ENCODE peak calls at places on chromosome 21, in six cellular contexts. N is fibroblast of lung, A is fibroblast of mammary gland, P is heart left ventricle, I is A549, W is bronchial epithelial cell. S is an unnamed sample.

GRCh38 chr21:39116761-39117425 is 66.4 kb downstream of the PSMG1 start:
- DNase-seq in W (no peak), P (peak), N (no peak), I (no peak), A (no peak), S (no peak)

GRCh38 chr21:38794978-38795377 is 10.8 kb upstream of the ETS2 start:
- DNase-seq in A (no peak), I (no peak), P (no peak), N (no peak), W (no peak), S (no peak)

GRCh38 chr21:27058673-27059365 is 91.9 kb upstream of the ADAMTS5 start:
- DNase-seq in P (no peak), I (no peak), A (peak), W (no peak), N (no peak), S (no peak)

GRCh38 chr21:33360281-33360680 is 35.5 kb downstream of the IFNAR1 start:
- DNase-seq in A (peak), W (peak), P (no peak), I (no peak), N (peak), S (no peak)

GRCh38 chr21:42843021-42843420 is 36.3 kb downstream of the WDR4 start:
- DNase-seq in A (no peak), N (no peak), I (no peak), P (no peak), W (no peak), S (no peak)

GRCh38 chr21:34997295-34997694 is 51.8 kb downstream of the RUNX1 start:
- DNase-seq in I (no peak), W (no peak), A (peak), N (no peak), P (no peak), S (no peak)

GRCh38 chr21:16587671-16588379 is 858.0 kb downstream of the USP25 start:
- DNase-seq in W (peak), N (peak), I (no peak), A (peak), P (no peak), S (peak)

GRCh38 chr21:26659181-26659580 is 86.1 kb upstream of the CYYR1 start:
- DNase-seq in I (no peak), P (no peak), N (no peak), W (peak), A (peak), S (no peak)

GRCh38 chr21:43767980-43768867 is 7.9 kb downstream of the CSTB start:
- DNase-seq in A (peak), N (peak), I (peak), W (peak), P (no peak), S (peak)

GRCh38 chr21:26966978-26967913 is at the start of gene ADAMTS5:
- DNase-seq in I (no peak), N (peak), W (peak), P (peak), A (peak), S (peak)

GRCh38 chr21:37463083-37463780 is 96.7 kb downstream of the DYRK1A start:
- DNase-seq in I (peak), W (peak), P (no peak), A (peak), N (peak), S (no peak)

GRCh38 chr21:34186119-34186719 is 112.8 kb downstream of the MRPS6 start:
- DNase-seq in A (no peak), N (peak), P (no peak), I (no peak), W (no peak), S (no peak)

GRCh38 chr21:42151148-42152074 is 67.5 kb upstream of the ABCG1 start:
- DNase-seq in N (no peak), P (no peak), I (no peak), A (no peak), W (no peak), S (no peak)

GRCh38 chr21:17802568-17802967 is 16.6 kb downstream of the C21orf91 start:
- DNase-seq in N (peak), W (peak), I (no peak), P (no peak), A (peak), S (peak)

GRCh38 chr21:19850157-19850556 is 1148.1 kb upstream of the NCAM2 start:
- DNase-seq in W (no peak), N (no peak), A (no peak), I (no peak), P (no peak), S (no peak)

GRCh38 chr21:38596264-38597042 is 98.2 kb upstream of the ERG start:
- DNase-seq in N (peak), I (no peak), A (no peak), P (no peak), W (peak), S (no peak)

GRCh38 chr21:29771491-29772066 is 168.2 kb downstream of the GRIK1 start:
- DNase-seq in I (no peak), W (peak), A (no peak), N (no peak), P (no peak), S (no peak)

GRCh38 chr21:35178812-35179211 is 129.7 kb upstream of the RUNX1 start:
- DNase-seq in P (no peak), W (peak), N (peak), I (no peak), A (peak), S (no peak)

GRCh38 chr21:29558331-29558730 is 259.6 kb downstream of the BACH1 start:
- DNase-seq in I (no peak), P (no peak), N (no peak), W (no peak), A (no peak), S (no peak)

GRCh38 chr21:35566874-35567273 is 493.5 kb downstream of the SETD4 start:
- DNase-seq in I (no peak), W (no peak), P (no peak), N (no peak), A (no peak), S (no peak)

GRCh38 chr21:39314155-39315027 is 959 bp upstream of the BRWD1 start:
- DNase-seq in W (peak), N (peak), P (peak), A (peak), I (peak), S (peak)

GRCh38 chr21:42276526-42277154 is 38.6 kb downstream of the TFF3 start:
- DNase-seq in N (no peak), A (no peak), I (no peak), W (no peak), P (no peak), S (no peak)

GRCh38 chr21:35053356-35054096 is 4.4 kb upstream of the RUNX1 start:
- DNase-seq in I (no peak), A (no peak), W (no peak), N (peak), P (no peak), S (no peak)

GRCh38 chr21:35697321-35697808 is 363.0 kb downstream of the SETD4 start:
- DNase-seq in N (peak), I (no peak), W (peak), P (peak), A (peak), S (no peak)

GRCh38 chr21:17688912-17689874 is 76.5 kb upstream of the BTG3 start:
- DNase-seq in P (peak), N (peak), I (no peak), A (no peak), W (peak), S (no peak)

GRCh38 chr21:42563261-42564045 is 49.8 kb downstream of the SLC37A1 start:
- DNase-seq in A (peak), I (no peak), N (no peak), W (peak), P (no peak), S (no peak)

GRCh38 chr21:38788275-38788911 is 17.3 kb upstream of the ETS2 start:
- DNase-seq in N (no peak), I (no peak), A (no peak), W (no peak), P (no peak), S (no peak)

GRCh38 chr21:36471254-36471723 is 8.6 kb downstream of the CLDN14 start:
- DNase-seq in I (peak), A (peak), P (no peak), N (peak), W (peak), S (peak)

GRCh38 chr21:25557170-25557569 is 50.1 kb downstream of the MRPL39 start:
- DNase-seq in P (no peak), I (no peak), W (no peak), N (peak), A (peak), S (no peak)

GRCh38 chr21:35764586-35764985 is 295.7 kb downstream of the SETD4 start:
- DNase-seq in P (no peak), N (no peak), A (no peak), W (peak), I (no peak), S (no peak)

GRCh38 chr21:22889445-22889844 is 1891.2 kb downstream of the NCAM2 start:
- DNase-seq in A (no peak), I (no peak), W (peak), N (no peak), P (no peak), S (no peak)

GRCh38 chr21:46634966-46635323 is 529 bp upstream of the PRMT2 start:
- DNase-seq in P (peak), A (peak), N (peak), W (peak), I (peak), S (no peak)

GRCh38 chr21:33937931-33938339 is 22.3 kb upstream of the ATP5PO start:
- DNase-seq in W (no peak), P (no peak), A (no peak), N (no peak), I (no peak), S (no peak)

GRCh38 chr21:16536661-16537359 is 807.0 kb downstream of the USP25 start:
- DNase-seq in W (peak), P (no peak), A (peak), N (peak), I (no peak), S (no peak)

GRCh38 chr21:35102488-35103407 is 53.6 kb upstream of the RUNX1 start:
- DNase-seq in P (peak), I (no peak), W (peak), N (no peak), A (no peak), S (no peak)

GRCh38 chr21:17512245-17513213 is at the start of gene CXADR:
- DNase-seq in I (peak), A (no peak), W (peak), P (peak), N (peak), S (no peak)

GRCh38 chr21:45098867-45099266 is 24.5 kb downstream of the ADARB1 start:
- DNase-seq in N (no peak), P (no peak), W (no peak), A (peak), I (no peak), S (no peak)
- TF ChIP-seq CTCF in N (peak), P (peak), W (peak), A (peak), I (peak), S (peak)

GRCh38 chr21:21025742-21026141 is 27.5 kb downstream of the NCAM2 start:
- DNase-seq in I (no peak), W (no peak), A (no peak), P (no peak), N (no peak), S (no peak)

GRCh38 chr21:21030311-21030710 is 32.1 kb downstream of the NCAM2 start:
- DNase-seq in A (no peak), N (no peak), W (no peak), P (no peak), I (no peak), S (no peak)

GRCh38 chr21:21029159-21029558 is 30.9 kb downstream of the NCAM2 start:
- DNase-seq in N (peak), P (no peak), A (no peak), I (no peak), W (no peak), S (no peak)

GRCh38 chr21:21034046-21034445 is 35.8 kb downstream of the NCAM2 start:
- DNase-seq in W (no peak), A (no peak), P (no peak), N (no peak), I (no peak), S (no peak)

GRCh38 chr21:21028275-21028814 is 30.1 kb downstream of the NCAM2 start:
- DNase-seq in N (no peak), W (no peak), I (no peak), P (no peak), A (no peak), S (no peak)
- H3K4me3 ChIP-seq in N (no peak), W (no peak), I (no peak), P (no peak), A (no peak), S (no peak)

DNA sequence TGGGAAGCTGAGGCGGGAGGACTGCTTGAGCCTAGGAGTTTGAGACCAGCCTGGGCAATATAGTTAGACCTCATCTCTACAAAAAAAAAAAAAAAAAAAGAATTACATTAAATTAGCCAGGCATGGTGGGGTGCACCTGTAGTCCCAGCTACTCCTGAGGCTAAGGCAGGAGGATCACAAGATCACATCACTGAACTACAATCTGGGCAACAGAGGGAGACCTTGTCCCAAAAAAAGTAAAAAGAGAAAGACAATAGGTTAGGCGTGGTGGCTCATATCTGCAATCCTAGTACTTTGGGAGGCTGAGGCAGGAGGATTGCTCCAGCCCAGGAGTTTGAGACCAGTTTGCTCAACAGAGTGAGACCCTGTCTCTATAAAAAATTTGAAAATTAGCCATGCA is 130.3 kb downstream of the TIAM1 start:
- DNase-seq in W (peak), A (no peak), P (no peak), I (no peak), N (no peak), S (no peak)
- TF ChIP-seq CTCF in W (peak), A (no peak), P (no peak), I (no peak), N (no peak), S (no peak)

GRCh38 chr21:14742119-14742518 is 196.0 kb upstream of the SAMSN1 start:
- DNase-seq in P (no peak), W (no peak), I (no peak), N (no peak), A (peak), S (no peak)

GRCh38 chr21:14741237-14741636 is 195.1 kb upstream of the SAMSN1 start:
- DNase-seq in P (no peak), I (no peak), A (no peak), W (peak), N (no peak), S (peak)

GRCh38 chr21:14740692-14741091 is 194.6 kb upstream of the SAMSN1 start:
- DNase-seq in I (no peak), P (no peak), W (peak), N (no peak), A (peak), S (no peak)

GRCh38 chr21:14739590-14739989 is 193.5 kb upstream of the SAMSN1 start:
- DNase-seq in I (no peak), N (no peak), W (no peak), P (no peak), A (no peak), S (no peak)

DNA sequence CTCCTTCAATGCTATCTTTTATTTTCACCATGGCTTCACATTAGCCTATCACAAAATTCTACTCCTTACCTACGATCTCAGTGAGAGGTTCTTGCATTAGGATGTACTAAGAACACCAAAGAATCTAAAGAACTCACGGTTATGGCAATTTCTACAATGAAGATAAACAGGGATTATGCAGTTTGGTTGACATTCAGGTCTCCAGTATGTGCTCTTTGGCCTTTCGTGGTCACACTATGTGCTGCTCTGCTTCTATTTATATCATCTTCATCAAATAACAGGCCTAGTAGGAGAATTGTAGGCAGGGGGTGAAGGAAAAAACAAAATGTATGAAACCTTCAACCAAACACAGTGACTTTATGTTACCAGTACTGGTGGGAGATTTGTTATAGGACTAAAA is 194.0 kb upstream of the SAMSN1 start:
- DNase-seq in I (no peak), P (no peak), W (no peak), A (no peak), N (no peak), S (no peak)
- H3K4me3 ChIP-seq in I (no peak), P (no peak), W (no peak), A (no peak), N (no peak), S (no peak)

GRCh38 chr21:45509566-45510465 is 32.4 kb downstream of the SLC19A1 start:
- DNase-seq in A (no peak), N (no peak), P (no peak), W (no peak), I (no peak), S (no peak)
- TF ChIP-seq CTCF in A (no peak), N (no peak), P (no peak), W (no peak), I (no peak), S (no peak)

DNA sequence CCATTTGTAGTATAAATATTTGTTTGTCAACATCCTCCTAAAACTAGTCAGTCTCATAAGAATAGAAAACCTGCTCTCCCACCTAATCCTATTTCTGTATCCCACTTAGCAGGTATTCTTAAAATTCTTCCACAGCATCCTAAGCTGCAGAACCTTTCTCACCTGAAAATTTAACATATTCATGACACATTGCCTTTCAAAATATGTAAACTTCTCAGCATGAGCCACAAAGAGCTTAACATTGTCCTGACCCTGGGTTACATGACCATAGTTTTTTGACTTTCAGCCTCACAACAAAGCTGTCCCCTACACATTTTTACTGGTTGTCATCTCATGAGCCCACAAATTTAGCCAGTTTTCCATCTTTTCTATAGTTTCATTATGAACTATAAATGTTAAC is 712.1 kb downstream of the LTN1 start:
- DNase-seq in A (no peak), P (no peak), W (no peak), I (no peak), N (no peak), S (no peak)
- H3K4me3 ChIP-seq in A (no peak), P (no peak), W (no peak), I (no peak), N (no peak), S (no peak)

GRCh38 chr21:32096411-32096810 is 182.4 kb downstream of the MIS18A start:
- DNase-seq in A (peak), N (no peak), W (no peak), I (peak), P (no peak), S (no peak)
- TF ChIP-seq CTCF in A (peak), N (peak), W (no peak), I (peak), P (peak), S (peak)

S was measured in epithelial cell of proximal tubule.